ENCODE peak calls at places on chromosomes 6 and 20, in ten cellular contexts. L is DND-41, X is ascending aorta, M is MM.1S, W is left ventricle myocardium inferior, J is astrocyte, T is upper lobe of left lung, N is spleen, A is prostate gland, G is ovary. P is an unnamed sample. For H3K4me1, the result is how much of the 10 kb centered on the place peaks cover.

GRCh38 chr6:154938245-154938583 is 56.9 kb upstream of the TIAM2 start:
- DNase-seq in L (no peak), X (no peak), M (no peak), W (no peak), J (no peak), T (peak), N (no peak), A (peak), G (no peak), P (no peak)

GRCh38 chr20:4607287-4607713 is 114.4 kb upstream of the PRND start:
- DNase-seq in L (peak), X (peak), M (peak), W (no peak), J (peak), T (peak), N (no peak), A (peak), G (peak), P (no peak)

GRCh38 chr6:144151010-144151727 is 852 bp downstream of the STX11 start:
- DNase-seq in L (peak), X (no peak), M (peak), W (no peak), J (no peak), T (peak), N (peak), A (no peak), G (no peak), P (no peak)

GRCh38 chr6:87340230-87340629 is 4.4 kb upstream of the C6orf163 start:
- DNase-seq in L (no peak), X (no peak), M (no peak), W (no peak), J (no peak), T (no peak), N (no peak), A (no peak), G (no peak), P (no peak)

GRCh38 chr20:57278457-57278856 is 12.0 kb upstream of the BMP7 start:
- DNase-seq in L (no peak), X (no peak), M (no peak), W (no peak), J (no peak), T (no peak), N (no peak), A (no peak), G (no peak), P (no peak)

GRCh38 chr6:28090902-28091586 is 10.7 kb downstream of the ZNF165 start:
- DNase-seq in L (peak), X (no peak), M (no peak), W (peak), J (no peak), T (no peak), N (no peak), A (no peak), G (peak), P (peak)

GRCh38 chr6:140736227-140736626 is 1361.8 kb upstream of the CITED2 start:
- DNase-seq in L (no peak), X (no peak), M (no peak), W (no peak), J (no peak), T (no peak), N (no peak), A (no peak), G (no peak), P (no peak)

GRCh38 chr6:166541366-166541765 is 45.1 kb downstream of the RAMACL start:
- DNase-seq in L (no peak), X (no peak), M (no peak), W (no peak), J (no peak), T (no peak), N (no peak), A (no peak), G (no peak), P (no peak)

GRCh38 chr6:142307963-142308748 is 6.3 kb downstream of the ADGRG6 start:
- DNase-seq in L (no peak), X (no peak), M (no peak), W (no peak), J (no peak), T (no peak), N (no peak), A (no peak), G (no peak), P (no peak)

GRCh38 chr20:31819083-31819784 is at the start of gene MYLK2:
- DNase-seq in L (no peak), X (peak), M (no peak), W (peak), J (no peak), T (no peak), N (no peak), A (no peak), G (no peak), P (no peak)

GRCh38 chr6:39366875-39367618 is 44.5 kb upstream of the KCNK16 start:
- DNase-seq in L (no peak), X (no peak), M (no peak), W (no peak), J (no peak), T (no peak), N (no peak), A (no peak), G (no peak), P (no peak)

GRCh38 chr20:50369225-50370035 is 140.8 kb upstream of the PTPN1 start:
- DNase-seq in L (no peak), X (no peak), M (no peak), W (no peak), J (no peak), T (peak), N (no peak), A (peak), G (peak), P (no peak)

GRCh38 chr20:48052492-48052870 is 267.2 kb upstream of the SULF2 start:
- DNase-seq in L (no peak), X (no peak), M (no peak), W (no peak), J (peak), T (no peak), N (no peak), A (no peak), G (no peak), P (no peak)

GRCh38 chr20:38123021-38123587 is 42.0 kb downstream of the TGM2 start:
- DNase-seq in L (no peak), X (peak), M (no peak), W (no peak), J (peak), T (peak), N (peak), A (no peak), G (peak), P (no peak)

GRCh38 chr6:17418281-17419188 is 25.1 kb downstream of the CAP2 start:
- DNase-seq in L (no peak), X (no peak), M (no peak), W (no peak), J (peak), T (no peak), N (no peak), A (no peak), G (no peak), P (no peak)

GRCh38 chr6:7414811-7415210 is 25.2 kb downstream of the RIOK1 start:
- DNase-seq in L (no peak), X (no peak), M (no peak), W (no peak), J (peak), T (no peak), N (no peak), A (no peak), G (no peak), P (no peak)

GRCh38 chr6:170113141-170113540 is 177.7 kb downstream of the DLL1 start:
- DNase-seq in L (no peak), X (peak), M (no peak), W (no peak), J (no peak), T (no peak), N (peak), A (no peak), G (no peak), P (no peak)

GRCh38 chr20:13493143-13493542 is 145.6 kb downstream of the TASP1 start:
- DNase-seq in L (no peak), X (no peak), M (no peak), W (no peak), J (no peak), T (no peak), N (no peak), A (no peak), G (no peak), P (no peak)

GRCh38 chr6:156146891-156147290 is 630.3 kb upstream of the ARID1B start:
- DNase-seq in L (no peak), X (no peak), M (no peak), W (no peak), J (no peak), T (no peak), N (no peak), A (no peak), G (no peak), P (no peak)

DNA sequence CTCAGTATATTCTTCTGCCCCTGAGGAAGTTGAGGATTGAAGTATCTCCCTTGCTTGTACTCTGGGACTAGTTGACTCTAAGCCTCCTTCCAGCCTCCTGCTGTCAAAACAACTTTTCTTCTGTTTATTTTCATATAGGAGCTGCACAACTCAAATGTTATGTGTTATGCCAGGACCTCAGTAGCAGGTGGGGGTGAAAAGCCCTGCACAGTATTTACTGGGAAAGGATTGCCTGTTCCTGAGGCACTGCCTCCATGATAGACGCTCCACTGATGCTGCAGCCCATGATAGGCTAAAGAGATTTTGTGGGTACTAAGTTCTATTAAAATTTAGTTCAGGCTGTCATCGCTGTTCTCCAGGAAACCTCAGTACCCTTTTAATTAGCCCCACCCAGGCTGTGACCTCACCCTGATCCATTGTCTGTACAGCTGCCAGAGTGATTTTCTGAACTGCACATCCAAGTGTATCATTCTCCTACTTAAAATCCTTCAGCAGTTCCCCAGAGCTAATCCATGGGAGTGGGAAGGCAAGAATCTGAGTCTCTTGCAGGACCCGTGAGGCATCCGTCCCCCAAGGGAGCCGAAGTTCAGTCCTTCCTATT is 52.0 kb downstream of the CARMIL1 start:
- DNase-seq in L (no peak), X (no peak), M (no peak), W (no peak), J (no peak), T (no peak), N (no peak), A (no peak), G (no peak), P (no peak)
- H3K4me1 ChIP-seq in L (under half), X (half or more), M (under half), W (half or more), J (under half), T (under half), N (under half), A (under half), G (under half), P (under half)

DNA sequence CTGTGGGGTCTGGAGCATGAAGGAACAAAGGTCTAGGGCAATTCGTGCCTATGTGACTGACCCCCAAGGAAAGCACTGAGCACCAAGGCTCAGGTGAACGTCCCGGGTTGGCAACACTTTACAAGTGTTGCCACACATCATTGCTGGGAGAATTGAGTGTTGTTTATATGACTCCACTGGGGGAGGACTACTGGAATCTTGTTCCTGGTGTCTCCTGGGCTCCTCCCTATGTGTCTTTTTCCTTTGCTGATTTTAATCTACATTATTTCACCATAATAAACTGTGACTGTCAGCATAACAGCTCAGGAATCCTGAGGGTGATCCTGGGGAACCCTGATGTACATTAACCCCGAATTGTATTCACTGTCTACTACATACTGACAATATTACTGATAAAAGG is 207.7 kb upstream of the BMP2 start:
- DNase-seq in L (no peak), X (no peak), M (no peak), W (no peak), J (no peak), T (no peak), N (no peak), A (no peak), G (no peak), P (no peak)
- H3K4me3 ChIP-seq in L (no peak), X (no peak), M (no peak), W (no peak), J (no peak), T (no peak), N (no peak), A (no peak), G (no peak), P (no peak)

GRCh38 chr6:89317067-89317466 is 2.0 kb upstream of the GABRR2 start:
- DNase-seq in L (no peak), X (no peak), M (no peak), W (no peak), J (no peak), T (no peak), N (no peak), A (no peak), G (no peak), P (no peak)
- H3K27ac ChIP-seq in L (no peak), X (no peak), M (no peak), W (no peak), J (no peak), T (no peak), N (no peak), A (no peak), G (no peak), P (no peak)

DNA sequence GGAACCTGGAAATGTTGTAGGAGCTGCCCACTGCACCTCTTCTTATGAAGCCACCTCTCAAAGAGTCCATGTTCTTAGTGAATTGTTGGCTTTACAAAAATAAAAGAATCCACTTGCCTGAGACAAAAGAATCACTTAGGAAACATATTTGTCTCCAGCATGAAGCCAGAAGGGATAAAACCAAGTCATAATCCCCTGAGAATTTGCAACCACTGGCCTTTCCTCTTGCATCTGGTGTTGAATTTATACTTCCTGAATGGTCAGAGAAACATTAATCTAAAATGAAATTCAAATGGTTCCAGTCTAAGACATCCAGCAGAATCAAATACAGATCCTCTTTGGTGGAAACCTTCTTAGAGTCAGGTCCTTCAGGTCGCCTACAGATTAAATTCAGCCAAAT is 192.5 kb upstream of the ECI2 start:
- DNase-seq in L (no peak), X (no peak), M (no peak), W (no peak), J (no peak), T (no peak), N (no peak), A (no peak), G (no peak), P (no peak)
- H3K4me1 ChIP-seq in L (under half), X (under half), M (under half), W (under half), J (under half), T (under half), N (under half), A (under half), G (under half), P (under half)

GRCh38 chr6:90256698-90257485 is 39.8 kb downstream of the BACH2 start:
- DNase-seq in L (no peak), X (no peak), M (no peak), W (no peak), J (peak), T (no peak), N (no peak), A (no peak), G (no peak), P (no peak)
- H3K4me3 ChIP-seq in L (no peak), X (no peak), M (no peak), W (no peak), J (no peak), T (no peak), N (no peak), A (no peak), G (no peak), P (no peak)

GRCh38 chr6:158384671-158385110 is 72.4 kb downstream of the TULP4 start:
- DNase-seq in L (no peak), X (no peak), M (no peak), W (no peak), J (peak), T (no peak), N (no peak), A (no peak), G (no peak), P (no peak)
- H3K27ac ChIP-seq in L (no peak), X (no peak), M (no peak), W (no peak), J (no peak), T (no peak), N (no peak), A (no peak), G (no peak), P (no peak)

P was measured in heart right ventricle.